ENCODE peak calls at places on chromosomes 2 and 18, in six cellular contexts. P is AG08395; W is NCI-H774; U is GM19239; T is A549; R is activated CD8-positive, alpha-beta memory T cell treated with anti-CD3 and anti-CD28 coated beads, Interleukin-2, amount 50 U/mL, for 4 hours. B is an unnamed sample.

GRCh38 chr2:16960579-16960978 is 294.9 kb upstream of the CYRIA start:
- DNase-seq in P (no peak), W (no peak), U (no peak), T (no peak), R (no peak), B (no peak)

GRCh38 chr2:38315707-38316333 is 61.3 kb downstream of the ATL2 start:
- DNase-seq in P (peak; percentile 50), W (peak; percentile 12), U (peak; percentile 18), T (peak; percentile 64), R (no peak), B (peak; percentile 44)

GRCh38 chr2:20624156-20624883 is 26.6 kb downstream of the HS1BP3 start:
- DNase-seq in P (no peak), W (no peak), U (no peak), T (no peak), R (no peak), B (no peak)

GRCh38 chr18:45156941-45157340 is 458.3 kb upstream of the SLC14A2 start:
- DNase-seq in P (no peak), W (no peak), U (no peak), T (no peak), R (no peak), B (no peak)

GRCh38 chr2:216215991-216216390 is 106.8 kb downstream of the XRCC5 start:
- DNase-seq in P (no peak), W (no peak), U (no peak), T (peak; percentile 45), R (no peak), B (no peak)

GRCh38 chr2:157928372-157928771 is 52.2 kb upstream of the ACVR1 start:
- DNase-seq in P (no peak), W (no peak), U (no peak), T (no peak), R (no peak), B (no peak)

GRCh38 chr2:2326653-2327052 is 4.4 kb downstream of the MYT1L start:
- DNase-seq in P (no peak), W (no peak), U (no peak), T (no peak), R (no peak), B (no peak)

GRCh38 chr2:120239488-120240287 is 13.0 kb upstream of the RALB start:
- DNase-seq in P (peak; percentile 95), W (no peak), U (no peak), T (peak; percentile 45), R (no peak), B (peak; percentile 90)

GRCh38 chr2:239166201-239166834 is 234.5 kb downstream of the HDAC4 start:
- DNase-seq in P (no peak), W (no peak), U (no peak), T (no peak), R (peak; percentile 10), B (no peak)

GRCh38 chr2:134431837-134432437 is 178.1 kb downstream of the MGAT5 start:
- DNase-seq in P (peak; percentile 50), W (no peak), U (no peak), T (peak; percentile 51), R (no peak), B (no peak)

GRCh38 chr2:40957508-40957907 is 505.6 kb upstream of the SLC8A1 start:
- DNase-seq in P (no peak), W (no peak), U (no peak), T (no peak), R (no peak), B (no peak)

GRCh38 chr2:105409717-105410116 is 10.9 kb upstream of the FHL2 start:
- DNase-seq in P (peak; percentile 95), W (no peak), U (no peak), T (peak; percentile 45), R (no peak), B (peak; percentile 96)

GRCh38 chr2:28662044-28662443 is 89.6 kb upstream of the PPP1CB start:
- DNase-seq in P (no peak), W (no peak), U (no peak), T (peak; percentile 24), R (no peak), B (no peak)

GRCh38 chr18:7904529-7904928 is 337.4 kb downstream of the PTPRM start:
- DNase-seq in P (peak; percentile 73), W (no peak), U (no peak), T (peak; percentile 70), R (no peak), B (peak; percentile 25)

GRCh38 chr2:23235292-23235691 is 149.7 kb upstream of the KLHL29 start:
- DNase-seq in P (peak; percentile 50), W (no peak), U (no peak), T (no peak), R (no peak), B (peak; percentile 47)

GRCh38 chr2:160354677-160355076 is 138.9 kb downstream of the RBMS1 start:
- DNase-seq in P (no peak), W (no peak), U (no peak), T (no peak), R (no peak), B (no peak)

GRCh38 chr2:169709970-169710369 is 15.7 kb downstream of the PHOSPHO2 start:
- DNase-seq in P (no peak), W (no peak), U (no peak), T (no peak), R (no peak), B (no peak)

GRCh38 chr18:24979223-24979622 is 372.7 kb downstream of the ZNF521 start:
- DNase-seq in P (no peak), W (no peak), U (no peak), T (no peak), R (no peak), B (no peak)

GRCh38 chr2:219252084-219252483 is 959 bp upstream of the TUBA4B start:
- DNase-seq in P (no peak), W (no peak), U (no peak), T (no peak), R (peak; percentile 44), B (no peak)

GRCh38 chr2:176176233-176176632 is 12.2 kb upstream of the HOXD1 start:
- DNase-seq in P (no peak), W (no peak), U (no peak), T (no peak), R (no peak), B (no peak)

GRCh38 chr2:219511547-219512325 is 2.5 kb upstream of the ASIC4 start:
- DNase-seq in P (no peak), W (no peak), U (no peak), T (no peak), R (no peak), B (no peak)

GRCh38 chr2:149732001-149732685 is 144.6 kb upstream of the MMADHC start:
- DNase-seq in P (peak; percentile 27), W (no peak), U (no peak), T (peak; percentile 87), R (no peak), B (peak; percentile 77)

GRCh38 chr2:47300081-47300480 is 102.9 kb upstream of the MSH2 start:
- DNase-seq in P (no peak), W (no peak), U (no peak), T (no peak), R (no peak), B (no peak)

GRCh38 chr2:72827999-72828646 is 2.3 kb upstream of the EXOC6B start:
- DNase-seq in P (peak; percentile 19), W (no peak), U (no peak), T (peak; percentile 12), R (no peak), B (no peak)

GRCh38 chr2:145230546-145230945 is 710.6 kb upstream of the ZEB2 start:
- DNase-seq in P (peak; percentile 20), W (no peak), U (no peak), T (no peak), R (no peak), B (peak; percentile 12)

GRCh38 chr2:64859208-64860161 is 129.7 kb upstream of the SLC1A4 start:
- DNase-seq in P (peak; percentile 96), W (peak; percentile 55), U (peak; percentile 36), T (peak; percentile 83), R (no peak), B (peak; percentile 93)

GRCh38 chr2:177772529-177772928 is 300.0 kb downstream of the PDE11A start:
- DNase-seq in P (peak; percentile 18), W (no peak), U (no peak), T (peak; percentile 30), R (no peak), B (no peak)

GRCh38 chr18:49491534-49491856 is 4.5 kb upstream of the C18orf32 start:
- DNase-seq in P (no peak), W (no peak), U (no peak), T (no peak), R (no peak), B (no peak)

GRCh38 chr2:28688784-28689183 is 62.8 kb upstream of the PPP1CB start:
- DNase-seq in P (no peak), W (no peak), U (no peak), T (no peak), R (no peak), B (no peak)

GRCh38 chr2:42886921-42887320 is 94.5 kb upstream of the HAAO start:
- DNase-seq in P (no peak), W (no peak), U (no peak), T (no peak), R (no peak), B (no peak)

GRCh38 chr2:226427538-226428307 is 371.9 kb downstream of the IRS1 start:
- DNase-seq in P (peak; percentile 77), W (no peak), U (no peak), T (peak; percentile 73), R (no peak), B (peak; percentile 85)

B was measured in stromal cell of bone marrow.